ENCODE peak calls at places on chromosomes 2 and 18, in eight cellular contexts. H, G, D, M, J, F, P and L are unnamed samples. For H3K27me3, the result is how much of the 10 kb centered on the place peaks cover.

GRCh38 chr2:54665436-54665856 is 58.0 kb upstream of the EML6 start:
- DNase-seq in H (peak), G (no peak), D (peak), M (no peak), J (peak), F (no peak), P (peak), L (peak)

GRCh38 chr2:119435953-119436297 is 4.3 kb downstream of the TMEM37 start:
- DNase-seq in H (peak), G (no peak), D (no peak), M (no peak), J (no peak), F (no peak), P (no peak), L (no peak)

GRCh38 chr18:58196881-58197872 is 153.2 kb downstream of the NEDD4L start:
- DNase-seq in H (no peak), G (no peak), D (no peak), M (no peak), J (peak), F (no peak), P (no peak), L (no peak)

GRCh38 chr18:41459657-41460056 is 495.4 kb upstream of the PIK3C3 start:
- DNase-seq in H (no peak), G (no peak), D (no peak), M (no peak), J (no peak), F (no peak), P (no peak), L (no peak)

GRCh38 chr2:55856936-55857335 is 66.6 kb downstream of the EFEMP1 start:
- DNase-seq in H (no peak), G (no peak), D (peak), M (no peak), J (no peak), F (no peak), P (no peak), L (no peak)

GRCh38 chr2:108786008-108786353 is 590 bp upstream of the CCDC138 start:
- DNase-seq in H (no peak), G (no peak), D (no peak), M (no peak), J (no peak), F (no peak), P (no peak), L (no peak)

GRCh38 chr2:235358981-235359471 is 134.8 kb upstream of the AGAP1 start:
- DNase-seq in H (no peak), G (no peak), D (no peak), M (no peak), J (no peak), F (no peak), P (no peak), L (no peak)

GRCh38 chr2:8453904-8454302 is 228.0 kb upstream of the ID2 start:
- DNase-seq in H (no peak), G (no peak), D (no peak), M (no peak), J (no peak), F (no peak), P (no peak), L (no peak)

GRCh38 chr2:55616509-55617159 is 788 bp downstream of the PPP4R3B start:
- DNase-seq in H (no peak), G (no peak), D (peak), M (no peak), J (peak), F (peak), P (no peak), L (peak)

GRCh38 chr2:173431191-173431590 is 76.5 kb downstream of the CDCA7 start:
- DNase-seq in H (peak), G (no peak), D (no peak), M (no peak), J (no peak), F (no peak), P (no peak), L (no peak)

GRCh38 chr2:138105358-138105757 is 141.1 kb downstream of the HNMT start:
- DNase-seq in H (no peak), G (no peak), D (no peak), M (no peak), J (no peak), F (no peak), P (no peak), L (no peak)

GRCh38 chr2:199382091-199382490 is 75.6 kb downstream of the SATB2 start:
- DNase-seq in H (no peak), G (no peak), D (peak), M (no peak), J (no peak), F (no peak), P (no peak), L (no peak)

GRCh38 chr2:207983654-207984053 is 41.7 kb downstream of the PLEKHM3 start:
- DNase-seq in H (no peak), G (no peak), D (no peak), M (no peak), J (no peak), F (no peak), P (no peak), L (no peak)

GRCh38 chr2:218996937-218997336 is 3.7 kb upstream of the CRYBA2 start:
- DNase-seq in H (no peak), G (no peak), D (no peak), M (no peak), J (no peak), F (no peak), P (no peak), L (no peak)

GRCh38 chr2:11744631-11745394 is 1.6 kb upstream of the LPIN1 start:
- DNase-seq in H (peak), G (no peak), D (peak), M (no peak), J (peak), F (no peak), P (peak), L (peak)

GRCh38 chr2:160555420-160555819 is 61.8 kb upstream of the RBMS1 start:
- DNase-seq in H (no peak), G (no peak), D (no peak), M (no peak), J (no peak), F (no peak), P (no peak), L (no peak)

GRCh38 chr2:14778015-14778414 is 145.5 kb downstream of the LRATD1 start:
- DNase-seq in H (no peak), G (no peak), D (no peak), M (no peak), J (no peak), F (no peak), P (no peak), L (no peak)

GRCh38 chr2:765369-765768 is 88.2 kb upstream of the TMEM18 start:
- DNase-seq in H (no peak), G (no peak), D (no peak), M (no peak), J (no peak), F (no peak), P (no peak), L (no peak)

GRCh38 chr2:182652326-182652725 is 63.7 kb upstream of the DNAJC10 start:
- DNase-seq in H (no peak), G (no peak), D (no peak), M (no peak), J (no peak), F (no peak), P (no peak), L (no peak)

GRCh38 chr18:8744656-8745055 is 39.3 kb downstream of the MTCL1 start:
- DNase-seq in H (no peak), G (no peak), D (no peak), M (peak), J (peak), F (no peak), P (no peak), L (no peak)

GRCh38 chr2:137644689-137645088 is 319.6 kb upstream of the HNMT start:
- DNase-seq in H (no peak), G (no peak), D (no peak), M (no peak), J (no peak), F (no peak), P (no peak), L (no peak)

GRCh38 chr2:44077942-44078511 is 82.2 kb upstream of the LRPPRC start:
- DNase-seq in H (no peak), G (no peak), D (no peak), M (no peak), J (no peak), F (no peak), P (no peak), L (no peak)

GRCh38 chr2:29066271-29066860 is 8.0 kb downstream of the PCARE start:
- DNase-seq in H (no peak), G (no peak), D (no peak), M (no peak), J (no peak), F (no peak), P (no peak), L (no peak)

GRCh38 chr2:66701251-66701650 is 266.3 kb downstream of the MEIS1 start:
- DNase-seq in H (no peak), G (no peak), D (no peak), M (no peak), J (no peak), F (no peak), P (no peak), L (no peak)

GRCh38 chr2:172968061-172968469 is 107.6 kb upstream of the MAP3K20 start:
- DNase-seq in H (no peak), G (peak), D (peak), M (no peak), J (peak), F (no peak), P (no peak), L (no peak)

GRCh38 chr2:85390941-85391669 is 19.1 kb downstream of the CAPG start:
- DNase-seq in H (peak), G (peak), D (peak), M (peak), J (peak), F (peak), P (peak), L (peak)

GRCh38 chr18:49921278-49922037 is 108.1 kb upstream of the ACAA2 start:
- DNase-seq in H (no peak), G (no peak), D (no peak), M (no peak), J (no peak), F (no peak), P (no peak), L (peak)

GRCh38 chr18:49922228-49922627 is 108.9 kb upstream of the ACAA2 start:
- DNase-seq in H (no peak), G (no peak), D (no peak), M (no peak), J (no peak), F (no peak), P (no peak), L (no peak)

GRCh38 chr18:49917742-49918141 is 104.4 kb upstream of the ACAA2 start:
- DNase-seq in H (no peak), G (no peak), D (no peak), M (no peak), J (no peak), F (no peak), P (no peak), L (no peak)

GRCh38 chr18:49924293-49924983 is 111.1 kb upstream of the ACAA2 start:
- DNase-seq in H (no peak), G (no peak), D (no peak), M (no peak), J (peak), F (no peak), P (no peak), L (no peak)

DNA sequence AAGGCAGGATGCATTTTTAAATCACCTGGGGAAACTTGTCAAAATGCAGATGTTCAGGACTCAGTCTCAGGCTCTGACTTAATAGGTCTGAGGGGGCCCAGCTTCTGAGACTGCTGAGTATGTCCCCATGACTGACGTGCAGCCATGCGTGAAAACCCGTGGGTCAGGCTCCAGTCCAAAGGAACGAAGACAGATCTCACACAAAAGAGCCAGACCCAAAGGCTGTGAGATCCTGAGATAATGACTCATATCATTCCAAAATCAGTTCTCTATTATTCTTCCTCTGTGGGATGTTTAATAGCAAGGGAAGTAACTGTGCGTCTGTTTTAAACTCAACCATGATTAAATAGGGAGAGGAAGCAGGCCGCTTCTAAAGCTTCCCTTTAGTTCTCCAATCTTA is 107.4 kb upstream of the ACAA2 start:
- DNase-seq in H (no peak), G (no peak), D (no peak), M (no peak), J (no peak), F (no peak), P (no peak), L (peak)
- H3K27me3 ChIP-seq in H (under half), G (under half), D (under half), M (under half), J (under half), F (under half), P (under half), L (under half)

GRCh38 chr2:111627256-111627655 is 256.7 kb downstream of the ANAPC1 start:
- DNase-seq in H (no peak), G (no peak), D (no peak), M (no peak), J (no peak), F (no peak), P (no peak), L (no peak)
- H3K27me3 ChIP-seq in H (under half), G (under half), D (under half), M (under half), J (under half), F (under half), P (under half), L (under half)

DNA sequence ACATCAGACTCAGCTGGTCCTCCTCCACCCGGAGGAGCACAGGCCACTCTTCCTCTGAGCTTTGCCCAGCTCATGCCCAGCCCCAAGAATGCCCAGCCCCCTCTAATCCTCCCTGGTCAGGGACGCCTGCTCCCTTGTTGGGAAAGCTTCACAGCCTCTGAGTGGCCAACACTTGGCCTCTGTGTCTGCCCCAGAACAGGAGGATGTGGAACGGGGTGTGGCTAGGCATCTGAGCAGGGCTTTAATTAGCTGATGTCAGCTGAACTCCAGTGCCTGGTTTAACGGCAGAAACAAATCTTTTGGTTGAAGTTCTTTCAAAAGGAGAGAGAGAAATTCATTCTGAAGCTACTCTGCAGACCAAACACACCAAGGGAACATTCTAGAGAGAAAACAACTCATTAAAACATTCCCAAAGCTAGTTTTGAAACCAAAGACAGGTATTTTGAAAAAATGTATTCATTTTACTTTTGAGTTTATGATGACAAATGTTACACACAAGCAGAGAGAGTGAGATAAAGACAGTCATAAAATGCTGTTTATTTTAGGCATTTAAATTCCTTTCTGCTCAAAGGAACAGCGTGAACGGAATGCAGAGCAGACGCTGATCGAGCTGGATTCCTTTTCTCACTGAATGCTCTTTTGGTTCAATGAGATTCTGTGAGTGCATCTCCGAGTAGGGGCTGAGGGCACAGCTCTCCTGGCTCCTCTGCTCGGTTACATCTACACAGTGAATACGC is 63.8 kb downstream of the RTP5 start:
- DNase-seq in H (no peak), G (no peak), D (no peak), M (no peak), J (peak), F (no peak), P (no peak), L (peak)
- H3K27me3 ChIP-seq in H (under half), G (under half), D (under half), M (under half), J (under half), F (under half), P (under half), L (under half)

DNA sequence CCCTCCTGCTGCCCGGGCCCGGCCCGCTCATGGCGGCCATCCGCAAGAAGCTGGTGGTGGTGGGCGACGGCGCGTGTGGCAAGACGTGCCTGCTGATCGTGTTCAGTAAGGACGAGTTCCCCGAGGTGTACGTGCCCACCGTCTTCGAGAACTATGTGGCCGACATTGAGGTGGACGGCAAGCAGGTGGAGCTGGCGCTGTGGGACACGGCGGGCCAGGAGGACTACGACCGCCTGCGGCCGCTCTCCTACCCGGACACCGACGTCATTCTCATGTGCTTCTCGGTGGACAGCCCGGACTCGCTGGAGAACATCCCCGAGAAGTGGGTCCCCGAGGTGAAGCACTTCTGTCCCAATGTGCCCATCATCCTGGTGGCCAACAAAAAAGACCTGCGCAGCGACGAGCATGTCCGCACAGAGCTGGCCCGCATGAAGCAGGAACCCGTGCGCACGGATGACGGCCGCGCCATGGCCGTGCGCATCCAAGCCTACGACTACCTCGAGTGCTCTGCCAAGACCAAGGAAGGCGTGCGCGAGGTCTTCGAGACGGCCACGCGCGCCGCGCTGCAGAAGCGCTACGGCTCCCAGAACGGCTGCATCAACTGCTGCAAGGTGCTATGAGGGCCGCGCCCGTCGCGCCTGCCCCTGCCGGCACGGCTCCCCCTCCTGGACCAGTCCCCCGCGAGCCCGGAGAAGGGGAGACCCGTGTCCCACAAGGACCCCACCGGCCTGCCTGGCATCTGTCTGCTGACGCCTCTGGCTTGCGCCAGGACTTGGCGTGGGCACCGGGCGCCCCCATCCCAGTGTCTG is 767 bp downstream of the RHOB start:
- DNase-seq in H (peak), G (peak), D (peak), M (no peak), J (peak), F (peak), P (no peak), L (no peak)
- H3K27me3 ChIP-seq in H (under half), G (under half), D (under half), M (under half), J (under half), F (under half), P (under half), L (under half)

DNA sequence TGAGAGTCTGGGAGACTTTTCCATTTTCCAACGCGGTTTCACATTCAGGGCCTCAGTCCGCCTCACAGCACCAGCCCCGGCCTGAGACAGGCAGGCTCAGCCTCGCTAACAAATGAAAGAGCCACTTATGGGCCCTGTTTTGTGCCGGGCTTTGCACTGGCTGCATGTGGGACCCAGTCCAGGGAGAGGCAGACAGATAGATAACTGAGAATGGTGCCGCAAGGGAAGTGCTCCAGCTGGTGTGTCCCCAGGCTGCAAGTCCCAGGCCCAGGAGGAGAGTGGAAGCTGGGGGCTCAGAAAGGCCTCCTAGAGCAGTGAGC is 26.2 kb downstream of the ADRA2B start:
- DNase-seq in H (no peak), G (no peak), D (no peak), M (no peak), J (no peak), F (no peak), P (no peak), L (no peak)
- H3K27me3 ChIP-seq in H (under half), G (under half), D (under half), M (under half), J (under half), F (under half), P (under half), L (under half)

GRCh38 chr18:361941-362913 is 94.4 kb upstream of the THOC1 start:
- DNase-seq in H (peak), G (no peak), D (peak), M (no peak), J (no peak), F (no peak), P (no peak), L (no peak)

GRCh38 chr18:362914-363295 is 95.1 kb upstream of the THOC1 start:
- DNase-seq in H (no peak), G (no peak), D (no peak), M (no peak), J (no peak), F (no peak), P (no peak), L (no peak)

GRCh38 chr18:363327-364115 is 95.7 kb upstream of the THOC1 start:
- DNase-seq in H (no peak), G (no peak), D (peak), M (no peak), J (no peak), F (no peak), P (no peak), L (no peak)

GRCh38 chr18:360676-361075 is 92.8 kb upstream of the THOC1 start:
- DNase-seq in H (no peak), G (no peak), D (no peak), M (no peak), J (no peak), F (no peak), P (no peak), L (no peak)

GRCh38 chr18:361100-361732 is 93.4 kb upstream of the THOC1 start:
- DNase-seq in H (no peak), G (no peak), D (no peak), M (no peak), J (no peak), F (no peak), P (no peak), L (no peak)
- H3K27me3 ChIP-seq in H (under half), G (under half), D (under half), M (under half), J (under half), F (under half), P (under half), L (under half)

GRCh38 chr2:95345066-95345414 is 47.9 kb downstream of the KCNIP3 start:
- DNase-seq in H (no peak), G (no peak), D (no peak), M (no peak), J (no peak), F (no peak), P (peak), L (no peak)
- H3K27me3 ChIP-seq in H (under half), G (under half), D (under half), M (half or more), J (under half), F (under half), P (under half), L (under half)